ENCODE peak calls at places on chromosomes 11 and 22, in seven cellular contexts. I is A673, L is fibroblast of lung, V is GM23248, T is HCT116, P is mammary epithelial cell, W is neural progenitor cell. F is an unnamed sample. For H3K4me1, the result is how much of the 10 kb centered on the place peaks cover.

GRCh38 chr11:118921929-118922744 is 3.6 kb downstream of the BCL9L start:
- DNase-seq in I (peak), L (peak), V (peak), T (no peak), P (peak), W (peak), F (peak)

GRCh38 chr11:103609117-103610066 is 427.0 kb upstream of the DDI1 start:
- DNase-seq in I (peak), L (peak), V (peak), T (peak), P (peak), W (no peak), F (peak)

GRCh38 chr11:63165710-63166310 is 21.8 kb upstream of the SLC22A24 start:
- DNase-seq in I (no peak), L (no peak), V (peak), T (no peak), P (peak), W (no peak), F (no peak)

GRCh38 chr11:18172686-18173085 is at the start of gene MRGPRX4:
- DNase-seq in I (no peak), L (no peak), V (no peak), T (no peak), P (no peak), W (no peak), F (no peak)

GRCh38 chr11:120304526-120304925 is 20.6 kb upstream of the TLCD5 start:
- DNase-seq in I (no peak), L (peak), V (peak), T (peak), P (peak), W (no peak), F (peak)

GRCh38 chr22:50672471-50673230 is at the start of gene SHANK3:
- DNase-seq in I (no peak), L (no peak), V (no peak), T (no peak), P (no peak), W (no peak), F (peak)

GRCh38 chr11:2691991-2692841 is 7.6 kb downstream of the KCNQ1OT1 start:
- DNase-seq in I (no peak), L (no peak), V (no peak), T (no peak), P (no peak), W (peak), F (no peak)

GRCh38 chr11:62108971-62109391 is 14.8 kb upstream of the INCENP start:
- DNase-seq in I (no peak), L (peak), V (peak), T (no peak), P (peak), W (no peak), F (no peak)

GRCh38 chr22:43891360-43892182 is at the start of gene PNPLA5:
- DNase-seq in I (no peak), L (peak), V (peak), T (no peak), P (no peak), W (peak), F (peak)

GRCh38 chr11:68835749-68836148 is 6.0 kb downstream of the CPT1A start:
- DNase-seq in I (no peak), L (no peak), V (no peak), T (no peak), P (no peak), W (no peak), F (no peak)
- H3K4me1 ChIP-seq in I (under half), L (under half), V (under half), T (under half), P (under half), W (under half), F (under half)

DNA sequence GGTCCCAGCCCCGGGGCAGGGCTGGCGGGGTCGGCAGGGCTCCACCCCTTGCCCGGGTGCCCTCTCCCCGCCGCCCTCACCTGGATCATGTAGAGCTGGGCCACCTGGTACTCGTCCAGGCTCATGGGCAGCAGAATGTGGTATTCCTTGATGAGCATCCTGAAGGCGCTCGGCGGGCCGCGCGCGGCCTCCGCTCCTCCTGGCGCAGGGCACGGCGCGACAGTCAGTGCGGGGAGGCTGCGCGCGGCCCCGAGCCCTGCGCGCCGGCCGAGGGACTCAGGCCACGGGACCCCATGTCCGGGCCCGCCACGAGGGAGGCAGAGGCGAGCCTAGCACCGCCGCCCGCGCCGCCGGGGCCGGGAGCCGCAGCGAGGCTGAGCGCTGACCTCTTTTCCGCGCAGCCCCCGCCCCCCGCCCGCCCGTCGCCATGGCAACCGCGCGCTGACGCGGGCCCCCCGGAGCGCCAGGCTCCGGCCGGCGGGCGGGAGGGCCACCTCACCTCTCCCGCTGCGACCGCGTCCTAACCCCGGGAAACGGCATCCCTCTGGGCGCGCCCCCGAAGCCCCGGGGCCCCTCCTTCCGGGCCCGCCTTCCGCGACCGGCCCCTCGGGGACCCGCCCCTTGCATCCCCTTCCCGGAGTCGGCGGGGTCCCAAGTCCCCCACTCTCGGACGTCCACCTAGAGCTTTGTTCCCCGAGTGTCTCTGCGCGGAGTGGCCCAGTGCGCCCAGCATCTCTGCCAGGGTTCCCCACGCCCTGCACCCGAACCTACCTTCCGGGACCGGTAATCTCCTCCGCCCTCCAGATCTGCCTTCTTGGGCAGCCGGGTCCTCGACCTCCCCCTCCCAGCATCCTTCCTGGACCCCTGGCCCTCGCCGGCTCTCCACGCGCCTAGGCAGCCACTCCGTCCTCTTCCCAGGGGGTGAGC is 877 bp downstream of the PITPNM1 start:
- DNase-seq in I (peak), L (peak), V (peak), T (no peak), P (peak), W (peak), F (peak)
- TF ChIP-seq EZH2 in I (no peak), L (no peak), V (no peak), T (no peak), P (no peak), W (no peak), F (no peak)

DNA sequence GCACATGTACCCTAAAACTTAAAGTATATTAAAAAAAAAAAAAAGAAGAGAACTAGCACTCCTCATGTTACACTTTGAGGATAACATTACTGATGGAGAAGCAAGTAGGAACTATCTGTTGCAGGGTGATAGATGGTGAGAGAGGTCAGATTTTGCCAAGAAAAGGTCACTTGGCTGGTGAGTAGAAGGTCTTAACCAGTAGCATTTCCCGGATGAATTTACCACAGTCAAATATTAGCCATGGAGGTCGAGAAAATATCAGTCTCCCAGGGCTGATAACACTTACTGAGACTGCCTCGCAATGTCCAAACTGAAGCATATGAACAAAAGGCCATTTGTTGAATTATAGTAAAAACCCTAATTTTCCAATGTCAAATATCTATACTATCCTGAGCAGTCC is 14.7 kb upstream of the BBOX1 start:
- DNase-seq in I (no peak), L (no peak), V (no peak), T (no peak), P (no peak), W (no peak), F (no peak)
- H3K4me1 ChIP-seq in I (under half), L (under half), V (under half), T (under half), P (under half), W (under half), F (under half)

GRCh38 chr11:95230054-95231034 is 658 bp downstream of the SESN3 start:
- DNase-seq in I (peak), L (peak), V (peak), T (no peak), P (peak), W (peak), F (peak)

GRCh38 chr11:95231126-95231880 is at the start of gene SESN3:
- DNase-seq in I (peak), L (peak), V (peak), T (peak), P (peak), W (peak), F (peak)

GRCh38 chr11:95231881-95232605 is 1.0 kb upstream of the SESN3 start:
- DNase-seq in I (no peak), L (peak), V (peak), T (no peak), P (peak), W (peak), F (peak)

GRCh38 chr11:95228081-95228859 is 2.7 kb downstream of the SESN3 start:
- DNase-seq in I (no peak), L (peak), V (peak), T (no peak), P (peak), W (no peak), F (no peak)

GRCh38 chr11:95229199-95230053 is 1.6 kb downstream of the SESN3 start:
- DNase-seq in I (no peak), L (peak), V (peak), T (no peak), P (peak), W (no peak), F (no peak)
- TF ChIP-seq EZH2 in I (no peak), L (no peak), V (no peak), T (no peak), P (no peak), W (no peak), F (no peak)

GRCh38 chr22:36471341-36471821 is 10.1 kb downstream of the TXN2 start:
- DNase-seq in I (no peak), L (peak), V (peak), T (no peak), P (peak), W (no peak), F (no peak)
- H3K4me1 ChIP-seq in I (under half), L (under half), V (under half), T (under half), P (half or more), W (under half), F (under half)

GRCh38 chr11:11346249-11346648 is 6.8 kb downstream of the CSNK2A3 start:
- DNase-seq in I (no peak), L (no peak), V (no peak), T (no peak), P (no peak), W (no peak), F (no peak)
- TF ChIP-seq EZH2 in I (no peak), L (no peak), V (no peak), T (no peak), P (no peak), W (no peak), F (no peak)

GRCh38 chr11:34656062-34656720 is 35.3 kb downstream of the EHF start:
- DNase-seq in I (no peak), L (peak), V (peak), T (no peak), P (peak), W (no peak), F (no peak)

GRCh38 chr11:34655335-34656008 is 34.6 kb downstream of the EHF start:
- DNase-seq in I (no peak), L (peak), V (peak), T (no peak), P (peak), W (no peak), F (no peak)

GRCh38 chr11:34653031-34653430 is 32.1 kb downstream of the EHF start:
- DNase-seq in I (no peak), L (no peak), V (no peak), T (no peak), P (no peak), W (no peak), F (no peak)

GRCh38 chr11:34653851-34654490 is 33.1 kb downstream of the EHF start:
- DNase-seq in I (peak), L (peak), V (peak), T (peak), P (peak), W (peak), F (peak)

GRCh38 chr11:34654491-34655334 is 33.8 kb downstream of the EHF start:
- DNase-seq in I (peak), L (peak), V (peak), T (peak), P (peak), W (no peak), F (peak)
- H3K4me1 ChIP-seq in I (under half), L (under half), V (under half), T (half or more), P (under half), W (under half), F (under half)

GRCh38 chr11:82732348-82732733 is 1.3 kb downstream of the FAM181B start:
- DNase-seq in I (no peak), L (no peak), V (no peak), T (no peak), P (no peak), W (peak), F (peak)
- TF ChIP-seq EZH2 in I (no peak), L (no peak), V (no peak), T (no peak), P (no peak), W (peak), F (peak)

GRCh38 chr11:19332476-19332875 is 91.7 kb upstream of the E2F8 start:
- DNase-seq in I (no peak), L (no peak), V (no peak), T (no peak), P (no peak), W (no peak), F (no peak)
- H3K4me1 ChIP-seq in I (under half), L (under half), V (under half), T (under half), P (under half), W (under half), F (under half)

GRCh38 chr11:10498022-10498400 is 42.9 kb downstream of the AMPD3 start:
- DNase-seq in I (no peak), L (no peak), V (no peak), T (no peak), P (no peak), W (no peak), F (no peak)
- TF ChIP-seq EZH2 in I (no peak), L (no peak), V (no peak), T (no peak), P (no peak), W (no peak), F (no peak)

F was measured in hepatocyte.